ENCODE peak calls at places on chromosomes 12 and 14, in six cellular contexts. W is esophagus muscularis mucosa, G is breast epithelium, X is K562, K is HL-60, U is HepG2. I is an unnamed sample.

GRCh38 chr14:50944647-50945413 is 547 bp upstream of the PYGL start:
- DNase-seq in W (no peak), G (peak; percentile 61), X (no peak), K (no peak), U (peak; percentile 94), I (peak; percentile 87)

GRCh38 chr12:102992297-102992696 is 34.8 kb downstream of the ASCL1 start:
- DNase-seq in W (no peak), G (no peak), X (no peak), K (no peak), U (peak; percentile 25), I (no peak)

GRCh38 chr12:14825256-14825655 is 11.3 kb upstream of the SMCO3 start:
- DNase-seq in W (no peak), G (no peak), X (no peak), K (no peak), U (no peak), I (no peak)

GRCh38 chr14:60856113-60856512 is 121.6 kb downstream of the MNAT1 start:
- DNase-seq in W (no peak), G (no peak), X (no peak), K (no peak), U (no peak), I (no peak)

GRCh38 chr12:106739815-106740552 is 34.5 kb upstream of the RIC8B start:
- DNase-seq in W (no peak), G (no peak), X (peak; percentile 38), K (no peak), U (no peak), I (no peak)

GRCh38 chr14:37253905-37254304 is 56.2 kb downstream of the MIPOL1 start:
- DNase-seq in W (no peak), G (no peak), X (no peak), K (no peak), U (no peak), I (no peak)

GRCh38 chr14:99118046-99118721 is 153.8 kb downstream of the BCL11B start:
- DNase-seq in W (peak; percentile 72), G (no peak), X (no peak), K (no peak), U (no peak), I (no peak)

GRCh38 chr12:3107071-3107583 is 29.9 kb downstream of the TSPAN9 start:
- DNase-seq in W (no peak), G (no peak), X (no peak), K (no peak), U (no peak), I (no peak)

GRCh38 chr14:63777024-63777423 is 49.2 kb upstream of the SGPP1 start:
- DNase-seq in W (no peak), G (no peak), X (no peak), K (no peak), U (peak; percentile 32), I (no peak)

GRCh38 chr12:50620050-50620974 is 115.5 kb downstream of the DIP2B start:
- DNase-seq in W (no peak), G (no peak), X (no peak), K (no peak), U (no peak), I (no peak)

GRCh38 chr12:46908936-46909635 is 83.3 kb upstream of the SLC38A4 start:
- DNase-seq in W (no peak), G (no peak), X (no peak), K (no peak), U (no peak), I (no peak)

GRCh38 chr12:38556647-38557046 is 240.1 kb downstream of the ALG10B start:
- DNase-seq in W (no peak), G (no peak), X (no peak), K (no peak), U (no peak), I (no peak)

GRCh38 chr12:67286257-67286656 is 17.1 kb downstream of the CAND1 start:
- DNase-seq in W (no peak), G (no peak), X (no peak), K (no peak), U (no peak), I (no peak)

GRCh38 chr12:67288561-67288960 is 19.4 kb downstream of the CAND1 start:
- DNase-seq in W (no peak), G (no peak), X (no peak), K (no peak), U (no peak), I (no peak)

GRCh38 chr12:67284561-67284960 is 15.4 kb downstream of the CAND1 start:
- DNase-seq in W (no peak), G (no peak), X (no peak), K (no peak), U (no peak), I (no peak)

GRCh38 chr12:67290378-67290777 is 21.2 kb downstream of the CAND1 start:
- DNase-seq in W (no peak), G (no peak), X (no peak), K (no peak), U (no peak), I (no peak)

DNA sequence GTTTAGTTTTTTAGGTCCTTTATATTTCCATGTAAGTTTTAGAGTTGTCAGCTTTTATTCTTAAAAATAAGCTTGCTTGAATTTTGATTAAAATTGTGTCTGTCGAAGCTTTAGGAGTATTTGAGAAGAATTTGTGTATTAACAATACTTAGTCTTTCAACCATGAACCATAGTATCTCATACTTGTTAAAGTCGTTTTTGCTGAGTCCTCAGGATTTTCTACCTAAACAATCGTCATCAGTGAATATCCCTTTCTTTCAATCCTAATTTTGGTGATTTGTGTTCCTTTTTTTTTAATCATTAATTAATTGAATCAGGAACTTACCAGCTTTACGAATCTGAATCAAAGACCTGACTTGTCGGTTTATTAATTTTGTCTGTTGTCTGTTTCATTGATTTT is 18.2 kb downstream of the CAND1 start:
- DNase-seq in W (no peak), G (no peak), X (no peak), K (no peak), U (no peak), I (no peak)
- TF ChIP-seq POLR2AphosphoS5 in W (no peak), G (no peak), X (no peak), K (no peak), U (no peak), I (no peak)

DNA sequence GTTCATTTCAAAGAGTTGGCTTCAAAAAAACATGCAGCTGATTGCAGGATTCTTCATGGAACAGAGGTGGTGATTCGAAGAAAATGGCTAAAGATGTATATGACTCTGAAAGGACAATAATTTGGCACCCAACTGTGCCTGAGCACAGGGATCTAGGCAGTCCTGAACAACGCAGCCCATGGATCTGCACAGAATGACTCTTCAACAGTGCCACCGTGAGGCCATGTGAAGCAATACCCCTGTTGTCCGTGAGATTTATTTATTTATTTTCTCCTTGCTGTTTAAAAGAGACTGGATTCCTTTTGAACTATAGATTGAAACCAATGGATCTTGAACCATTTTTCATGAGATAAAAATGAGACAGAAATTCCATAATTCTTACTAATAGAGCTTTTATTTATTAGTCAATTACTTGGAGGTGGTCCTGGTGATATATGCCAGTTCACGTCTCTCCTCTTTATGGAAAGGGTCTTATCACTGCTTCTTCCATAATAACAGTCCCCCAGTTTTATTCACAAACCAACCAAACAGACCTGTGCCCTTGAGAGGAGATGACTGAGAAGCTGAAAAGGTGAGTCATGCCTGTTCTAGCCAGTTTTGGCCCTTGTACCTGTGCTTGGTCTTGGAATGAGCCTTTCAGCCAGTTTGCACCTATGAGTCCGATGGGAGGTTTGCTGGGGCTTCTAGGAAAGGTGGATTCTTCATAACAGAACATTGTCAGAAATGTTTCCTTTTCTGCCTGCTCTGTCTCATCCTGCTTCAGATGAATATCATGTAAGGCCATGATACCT is 1598.3 kb downstream of the AACS start:
- DNase-seq in W (no peak), G (no peak), X (peak; percentile 32), K (peak; percentile 15), U (peak; percentile 1), I (no peak)
- TF ChIP-seq CTCF in W (peak; percentile 5), G (no peak), X (peak; percentile 67), K (peak; percentile 12), U (no peak), I (no peak)

GRCh38 chr12:111108726-111109125 is 188.3 kb upstream of the MYL2 start:
- DNase-seq in W (no peak), G (no peak), X (no peak), K (no peak), U (no peak), I (no peak)

GRCh38 chr12:111103583-111103982 is 183.2 kb upstream of the MYL2 start:
- DNase-seq in W (no peak), G (no peak), X (no peak), K (no peak), U (no peak), I (no peak)

GRCh38 chr12:111107392-111108178 is 187.2 kb upstream of the MYL2 start:
- DNase-seq in W (no peak), G (no peak), X (no peak), K (no peak), U (peak; percentile 6), I (no peak)

GRCh38 chr12:111102062-111102735 is 181.8 kb upstream of the MYL2 start:
- DNase-seq in W (no peak), G (peak; percentile 69), X (no peak), K (no peak), U (no peak), I (no peak)

GRCh38 chr12:111105294-111105693 is 184.9 kb upstream of the MYL2 start:
- DNase-seq in W (no peak), G (no peak), X (no peak), K (no peak), U (no peak), I (no peak)
- H3K4me3 ChIP-seq in W (no peak overlapping the region), G (no peak overlapping the region), X (no peak overlapping the region), K (no peak overlapping the region), U (no peak overlapping the region), I (no peak overlapping the region)

DNA sequence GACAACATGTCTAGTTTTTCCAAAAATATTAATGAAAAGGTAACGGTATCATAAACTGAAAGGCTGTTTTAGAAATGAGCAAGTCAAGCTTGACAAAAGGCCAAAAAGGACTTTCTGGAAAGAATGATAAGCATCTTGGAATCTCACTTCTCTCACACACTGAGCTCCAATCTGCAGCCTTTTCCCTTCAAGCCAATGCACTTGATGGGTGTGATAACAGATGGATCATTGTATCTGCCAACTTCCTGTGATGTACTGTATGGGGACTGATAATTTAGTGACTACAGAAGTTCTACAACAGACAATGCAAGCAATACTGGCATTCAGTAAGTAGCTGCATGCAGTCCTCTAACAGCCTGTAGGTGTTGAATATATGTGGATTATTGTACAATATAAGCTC is 147.1 kb downstream of the MED13L start:
- DNase-seq in W (no peak), G (no peak), X (no peak), K (no peak), U (no peak), I (no peak)
- TF ChIP-seq POLR2AphosphoS5 in W (peak; percentile 6), G (no peak), X (no peak), K (no peak), U (no peak), I (no peak)

I was measured in suprapubic skin.